ENCODE peak calls at places on chromosomes 16 and 17, in six cellular contexts. U, D, N, G, E and I are unnamed samples.

GRCh38 chr16:23608194-23608593 is 12.1 kb upstream of the NDUFAB1 start:
- DNase-seq in E (no peak), U (no peak), D (peak; percentile 52), G (no peak), N (no peak), I (no peak)

GRCh38 chr16:30904114-30904780 is 7.8 kb downstream of the CTF1 start:
- DNase-seq in N (no peak), E (no peak), U (no peak), G (no peak), D (no peak), I (no peak)

GRCh38 chr17:43025290-43025657 is 243 bp downstream of the RND2 start:
- DNase-seq in G (no peak), N (no peak), D (no peak), U (no peak), E (peak; percentile 77), I (no peak)

GRCh38 chr17:48445248-48445620 is 15.2 kb upstream of the SKAP1 start:
- DNase-seq in G (no peak), D (no peak), E (no peak), U (no peak), N (no peak), I (no peak)

GRCh38 chr17:9767432-9767991 is 23.9 kb downstream of the DHRS7C start:
- DNase-seq in N (no peak), U (no peak), G (no peak), E (no peak), D (no peak), I (no peak)

GRCh38 chr16:81632392-81633146 is 146.5 kb upstream of the PLCG2 start:
- DNase-seq in D (peak; percentile 80), E (no peak), N (no peak), G (peak; percentile 60), U (no peak), I (peak; percentile 43)

GRCh38 chr16:56812884-56813283 is 52.1 kb upstream of the SLC12A3 start:
- DNase-seq in U (no peak), E (no peak), N (no peak), D (peak; percentile 46), G (no peak), I (no peak)

GRCh38 chr17:17826340-17826708 is 10.5 kb downstream of the SREBF1 start:
- DNase-seq in D (no peak), E (no peak), U (no peak), N (no peak), G (no peak), I (no peak)

GRCh38 chr17:82278786-82279379 is 5.4 kb upstream of the CSNK1D start:
- DNase-seq in N (no peak), D (no peak), E (no peak), G (no peak), U (no peak), I (no peak)

GRCh38 chr17:74089869-74090464 is 113.5 kb upstream of the RPL38 start:
- DNase-seq in G (no peak), N (peak; percentile 8), E (no peak), U (peak; percentile 93), D (peak; percentile 79), I (peak; percentile 42)

GRCh38 chr16:80746231-80746630 is 58.2 kb downstream of the CDYL2 start:
- DNase-seq in U (no peak), E (no peak), D (no peak), N (no peak), G (no peak), I (no peak)

GRCh38 chr17:58808609-58809563 is 53.2 kb downstream of the PPM1E start:
- DNase-seq in E (no peak), D (no peak), N (no peak), G (no peak), U (no peak), I (no peak)

GRCh38 chr16:24539850-24540484 is 601 bp downstream of the RBBP6 start:
- DNase-seq in E (peak; percentile 73), D (peak; percentile 52), N (no peak), U (no peak), G (no peak), I (peak; percentile 61)

GRCh38 chr17:18860161-18860972 is 2.4 kb downstream of the PRPSAP2 start:
- DNase-seq in U (no peak), E (no peak), N (no peak), G (no peak), D (no peak), I (no peak)

GRCh38 chr17:51739245-51739886 is 419.1 kb downstream of the CA10 start:
- DNase-seq in D (no peak), E (no peak), N (no peak), G (no peak), U (no peak), I (no peak)

GRCh38 chr17:11241611-11242226 is 706 bp downstream of the SHISA6 start:
- DNase-seq in G (no peak), E (peak; percentile 79), N (no peak), U (peak; percentile 63), D (no peak), I (no peak)

GRCh38 chr16:87060026-87060986 is 256.9 kb downstream of the C16orf95 start:
- DNase-seq in N (no peak), G (no peak), E (no peak), D (peak; percentile 16), U (no peak), I (no peak)

GRCh38 chr17:48583708-48584582 is 5.8 kb upstream of the HOXB4 start:
- DNase-seq in E (no peak), G (no peak), U (no peak), D (no peak), N (no peak), I (no peak)

GRCh38 chr16:11843861-11844260 is 7.5 kb downstream of the RSL1D1 start:
- DNase-seq in D (no peak), U (no peak), N (no peak), G (no peak), E (no peak), I (no peak)

GRCh38 chr17:10050597-10051101 is 145.6 kb upstream of the RCVRN start:
- DNase-seq in D (no peak), E (no peak), G (no peak), U (no peak), N (peak; percentile 57), I (no peak)

GRCh38 chr16:27322858-27323780 is 9.3 kb downstream of the IL4R start:
- DNase-seq in N (no peak), D (no peak), E (no peak), G (no peak), U (no peak), I (no peak)

GRCh38 chr17:71118039-71118438 is 948.7 kb downstream of the KCNJ2 start:
- DNase-seq in G (no peak), N (no peak), D (peak; percentile 26), U (no peak), E (no peak), I (no peak)

GRCh38 chr16:14194706-14195105 is 123.6 kb downstream of the MRTFB start:
- DNase-seq in G (no peak), N (no peak), E (no peak), U (no peak), D (no peak), I (no peak)

GRCh38 chr17:48597775-48598631 is 4.4 kb upstream of the HOXB5 start:
- DNase-seq in G (no peak), D (no peak), E (no peak), N (no peak), U (no peak), I (peak; percentile 47)

GRCh38 chr17:17154556-17154955 is 51.6 kb downstream of the PLD6 start:
- DNase-seq in E (no peak), U (no peak), D (no peak), N (no peak), G (no peak), I (no peak)

GRCh38 chr16:59113009-59113408 is 378.9 kb upstream of the GOT2 start:
- DNase-seq in N (no peak), U (no peak), E (no peak), G (no peak), D (no peak), I (no peak)

GRCh38 chr17:76458580-76459490 is 5.9 kb upstream of the UBE2O start:
- DNase-seq in U (peak; percentile 83), D (peak; percentile 78), G (no peak), E (no peak), N (no peak), I (peak; percentile 51)

GRCh38 chr17:16446338-16446983 is 31.1 kb downstream of the TRPV2 start:
- DNase-seq in E (no peak), D (peak; percentile 44), N (no peak), U (peak; percentile 63), G (no peak), I (no peak)

GRCh38 chr17:33981713-33982601 is 273.1 kb upstream of the CCL2 start:
- DNase-seq in U (no peak), G (no peak), D (no peak), E (no peak), N (no peak), I (no peak)

GRCh38 chr17:38897671-38898290 is 27.6 kb upstream of the LASP1NB start:
- DNase-seq in D (no peak), E (no peak), N (no peak), U (no peak), G (no peak), I (no peak)

GRCh38 chr17:38898291-38898679 is 27.1 kb upstream of the LASP1NB start:
- DNase-seq in U (no peak), G (no peak), E (no peak), D (no peak), N (no peak), I (no peak)

GRCh38 chr17:38897176-38897575 is 27.3 kb downstream of the LASP1 start:
- DNase-seq in N (peak; percentile 72), D (no peak), E (no peak), G (no peak), U (no peak), I (no peak)

GRCh38 chr17:38896373-38896954 is 26.6 kb downstream of the LASP1 start:
- DNase-seq in N (no peak), E (no peak), U (no peak), G (no peak), D (no peak), I (no peak)

GRCh38 chr17:38898812-38899348 is 26.5 kb upstream of the LASP1NB start:
- DNase-seq in U (no peak), N (no peak), D (no peak), E (no peak), G (peak; percentile 59), I (peak; percentile 53)
- H3K4me1 ChIP-seq in U (no peaks in the 10 kb centered on the region), N (peaks cover 68% of the 10 kb centered on the region), D (peaks cover 66% of the 10 kb centered on the region), E (peaks cover 74% of the 10 kb centered on the region), G (peaks cover 78% of the 10 kb centered on the region), I (peaks cover 9% of the 10 kb centered on the region)

GRCh38 chr17:50619489-50619888 is 15.2 kb upstream of the ABCC3 start:
- DNase-seq in D (no peak), U (no peak), E (no peak), N (no peak), G (no peak), I (no peak)
- H3K4me1 ChIP-seq in D (peaks cover 30% of the 10 kb centered on the region), U (no peaks in the 10 kb centered on the region), E (peaks cover 6% of the 10 kb centered on the region), N (no peaks in the 10 kb centered on the region), G (no peaks in the 10 kb centered on the region), I (peaks cover 3% of the 10 kb centered on the region)

GRCh38 chr16:89183463-89183862 is 11.9 kb downstream of the CDH15 start:
- DNase-seq in E (no peak), D (no peak), N (no peak), U (peak; percentile 46), G (no peak), I (no peak)
- H3K4me1 ChIP-seq in E (peaks cover 3% of the 10 kb centered on the region), D (no peaks in the 10 kb centered on the region), N (no peaks in the 10 kb centered on the region), U (no peaks in the 10 kb centered on the region), G (no peaks in the 10 kb centered on the region), I (no peaks in the 10 kb centered on the region)

DNA sequence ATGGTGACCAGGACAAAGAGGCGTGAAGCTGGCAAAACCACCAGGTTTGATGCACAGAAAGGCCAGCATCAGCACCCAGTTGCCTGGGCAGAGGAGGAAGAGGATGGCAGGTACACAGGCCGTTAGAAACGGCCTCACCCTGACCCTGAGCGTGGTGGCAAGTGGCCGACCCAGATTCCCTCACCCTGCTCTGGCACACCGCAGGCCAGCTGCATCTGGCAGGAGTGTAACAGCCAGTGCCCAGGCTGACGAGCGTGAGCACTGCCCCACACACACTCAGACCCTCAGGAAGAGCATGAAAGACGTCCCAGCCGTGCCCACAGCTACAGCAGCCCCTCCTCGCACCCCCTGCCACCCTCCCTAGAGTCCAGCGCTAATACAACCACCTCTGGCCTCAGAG is 82.0 kb downstream of the ANKRD11 start:
- DNase-seq in E (no peak), G (no peak), N (no peak), D (no peak), U (no peak), I (no peak)
- H3K4me1 ChIP-seq in E (peaks cover 81% of the 10 kb centered on the region), G (peaks cover 99% of the 10 kb centered on the region), N (peaks cover 86% of the 10 kb centered on the region), D (peaks cover 64% of the 10 kb centered on the region), U (peaks cover 5% of the 10 kb centered on the region), I (peaks cover 50% of the 10 kb centered on the region)